ENCODE peak calls at places on chromosome 9, in nine cellular contexts. H is uterus, W is lung, S is upper lobe of left lung, B is fibroblast of lung, G is colonic mucosa, P is gastrocnemius medialis, M is AG04450, A is breast epithelium. C is an unnamed sample.

GRCh38 chr9:114396558-114397218 is 8.9 kb upstream of the AKNA start:
- DNase-seq in H (peak), B (peak), G (no peak), P (no peak), S (peak), M (peak), A (peak), W (peak), C (no peak)

GRCh38 chr9:95229230-95229933 is 88.1 kb downstream of the FANCC start:
- DNase-seq in A (no peak), S (no peak), M (no peak), W (no peak), G (no peak), P (no peak), B (no peak), H (no peak), C (no peak)

GRCh38 chr9:136512651-136513066 is 29.8 kb upstream of the SEC16A start:
- DNase-seq in S (no peak), G (peak), P (no peak), M (no peak), B (no peak), W (no peak), H (no peak), A (no peak), C (no peak)

GRCh38 chr9:35733109-35733541 is 659 bp downstream of the CREB3 start:
- DNase-seq in P (no peak), S (no peak), G (peak), A (no peak), M (no peak), H (no peak), W (peak), B (peak), C (no peak)

GRCh38 chr9:7172445-7173115 is 414.8 kb downstream of the KDM4C start:
- DNase-seq in B (peak), H (no peak), W (no peak), A (no peak), G (no peak), M (no peak), P (no peak), S (no peak), C (no peak)

GRCh38 chr9:136564379-136564988 is 18.6 kb upstream of the NOTCH1 start:
- DNase-seq in H (peak), A (peak), P (peak), M (no peak), B (peak), W (peak), G (peak), S (peak), C (no peak)

GRCh38 chr9:137053944-137054931 is at the start of gene ENTPD2:
- DNase-seq in H (no peak), A (peak), S (peak), G (peak), P (no peak), M (no peak), W (no peak), B (no peak), C (no peak)

GRCh38 chr9:95007470-95007869 is 281.0 kb downstream of the AOPEP start:
- DNase-seq in P (no peak), G (no peak), W (no peak), A (no peak), H (no peak), B (peak), M (no peak), S (no peak), C (no peak)

GRCh38 chr9:115606851-115607250 is 488.9 kb upstream of the TNC start:
- DNase-seq in G (no peak), M (no peak), W (no peak), P (no peak), S (no peak), A (no peak), H (no peak), B (no peak), C (no peak)

GRCh38 chr9:19471737-19472648 is 63.2 kb downstream of the ACER2 start:
- DNase-seq in H (peak), G (peak), S (peak), M (no peak), P (peak), W (peak), B (peak), A (peak), C (no peak)

GRCh38 chr9:4970970-4971641 is 14.0 kb upstream of the JAK2 start:
- DNase-seq in S (no peak), H (no peak), P (no peak), A (no peak), G (no peak), B (no peak), M (no peak), W (no peak), C (no peak)

GRCh38 chr9:91589101-91589553 is 165.5 kb upstream of the NFIL3 start:
- DNase-seq in B (peak), H (peak), S (no peak), A (peak), W (no peak), G (no peak), M (peak), P (peak), C (no peak)

GRCh38 chr9:105245720-105246161 is 1.3 kb downstream of the SLC44A1 start:
- DNase-seq in P (no peak), W (no peak), H (no peak), G (no peak), M (no peak), A (no peak), B (no peak), S (no peak), C (no peak)

GRCh38 chr9:105243935-105244273 is 547 bp upstream of the SLC44A1 start:
- DNase-seq in M (no peak), H (no peak), S (no peak), W (no peak), P (no peak), G (no peak), B (no peak), A (no peak), C (no peak)

GRCh38 chr9:105246656-105247162 is 2.3 kb downstream of the SLC44A1 start:
- DNase-seq in S (no peak), B (peak), P (no peak), A (no peak), W (no peak), M (no peak), G (no peak), H (no peak), C (no peak)

GRCh38 chr9:105244274-105244995 is at the start of gene SLC44A1:
- DNase-seq in H (peak), A (peak), M (peak), P (peak), G (peak), S (peak), B (peak), W (peak), C (peak)

GRCh38 chr9:105244996-105245719 is 707 bp downstream of the SLC44A1 start:
- DNase-seq in G (peak), M (no peak), B (peak), P (peak), H (peak), S (peak), A (peak), W (peak), C (peak)
- TF ChIP-seq CTCF in G (peak), M (no peak), B (no peak), P (no peak), H (no peak), S (peak), A (peak), W (no peak), C (no peak)

GRCh38 chr9:93244101-93244500 is 60.2 kb downstream of the WNK2 start:
- DNase-seq in A (no peak), S (no peak), M (no peak), B (no peak), P (no peak), G (no peak), H (no peak), W (no peak), C (no peak)

GRCh38 chr9:93246111-93246510 is 62.2 kb downstream of the WNK2 start:
- DNase-seq in G (no peak), M (no peak), B (no peak), S (no peak), P (no peak), H (no peak), A (no peak), W (no peak), C (no peak)

GRCh38 chr9:93246526-93246925 is 62.6 kb downstream of the WNK2 start:
- DNase-seq in G (no peak), B (no peak), P (no peak), H (no peak), M (no peak), S (no peak), A (no peak), W (no peak), C (no peak)

GRCh38 chr9:93245437-93245970 is 61.6 kb downstream of the WNK2 start:
- DNase-seq in B (no peak), W (no peak), G (no peak), A (no peak), M (no peak), P (peak), H (no peak), S (no peak), C (no peak)

GRCh38 chr9:93244510-93245436 is 60.8 kb downstream of the WNK2 start:
- DNase-seq in H (no peak), B (no peak), W (no peak), P (no peak), A (no peak), S (no peak), M (no peak), G (peak), C (no peak)
- H3K27ac ChIP-seq in H (no peak), B (no peak), W (no peak), P (no peak), A (no peak), S (no peak), M (no peak), G (no peak), C (no peak)

GRCh38 chr9:89378541-89378940 is 60.2 kb downstream of the SECISBP2 start:
- DNase-seq in B (no peak), H (no peak), G (no peak), S (no peak), P (no peak), W (no peak), M (no peak), A (no peak), C (no peak)

GRCh38 chr9:89376286-89376685 is 58.0 kb downstream of the SECISBP2 start:
- DNase-seq in M (no peak), H (no peak), A (no peak), B (no peak), P (no peak), W (no peak), S (no peak), G (no peak), C (no peak)

GRCh38 chr9:89379031-89379430 is 60.7 kb downstream of the SECISBP2 start:
- DNase-seq in B (no peak), A (no peak), S (no peak), H (no peak), M (no peak), P (no peak), W (no peak), G (no peak), C (no peak)

GRCh38 chr9:89376741-89377140 is 58.4 kb downstream of the SECISBP2 start:
- DNase-seq in W (no peak), M (no peak), A (no peak), G (no peak), P (no peak), B (no peak), S (no peak), H (no peak), C (no peak)

GRCh38 chr9:89377411-89377810 is 59.1 kb downstream of the SECISBP2 start:
- DNase-seq in M (no peak), H (no peak), G (no peak), W (no peak), P (no peak), A (no peak), B (no peak), S (no peak), C (no peak)
- H3K4me3 ChIP-seq in M (no peak), H (no peak), G (no peak), W (no peak), P (no peak), A (no peak), B (no peak), S (no peak), C (no peak)

GRCh38 chr9:20550326-20550725 is 72.0 kb downstream of the MLLT3 start:
- DNase-seq in M (no peak), H (no peak), W (no peak), A (no peak), S (no peak), G (no peak), B (no peak), P (no peak), C (no peak)

GRCh38 chr9:20551835-20552234 is 70.5 kb downstream of the MLLT3 start:
- DNase-seq in P (no peak), B (no peak), G (peak), H (no peak), M (no peak), W (no peak), S (no peak), A (no peak), C (no peak)

GRCh38 chr9:20551236-20551635 is 71.1 kb downstream of the MLLT3 start:
- DNase-seq in A (no peak), P (no peak), S (no peak), B (peak), M (no peak), G (no peak), H (no peak), W (no peak), C (no peak)

GRCh38 chr9:20553750-20554149 is 68.5 kb downstream of the MLLT3 start:
- DNase-seq in P (no peak), A (no peak), B (no peak), M (no peak), S (no peak), G (no peak), H (no peak), W (no peak), C (no peak)

DNA sequence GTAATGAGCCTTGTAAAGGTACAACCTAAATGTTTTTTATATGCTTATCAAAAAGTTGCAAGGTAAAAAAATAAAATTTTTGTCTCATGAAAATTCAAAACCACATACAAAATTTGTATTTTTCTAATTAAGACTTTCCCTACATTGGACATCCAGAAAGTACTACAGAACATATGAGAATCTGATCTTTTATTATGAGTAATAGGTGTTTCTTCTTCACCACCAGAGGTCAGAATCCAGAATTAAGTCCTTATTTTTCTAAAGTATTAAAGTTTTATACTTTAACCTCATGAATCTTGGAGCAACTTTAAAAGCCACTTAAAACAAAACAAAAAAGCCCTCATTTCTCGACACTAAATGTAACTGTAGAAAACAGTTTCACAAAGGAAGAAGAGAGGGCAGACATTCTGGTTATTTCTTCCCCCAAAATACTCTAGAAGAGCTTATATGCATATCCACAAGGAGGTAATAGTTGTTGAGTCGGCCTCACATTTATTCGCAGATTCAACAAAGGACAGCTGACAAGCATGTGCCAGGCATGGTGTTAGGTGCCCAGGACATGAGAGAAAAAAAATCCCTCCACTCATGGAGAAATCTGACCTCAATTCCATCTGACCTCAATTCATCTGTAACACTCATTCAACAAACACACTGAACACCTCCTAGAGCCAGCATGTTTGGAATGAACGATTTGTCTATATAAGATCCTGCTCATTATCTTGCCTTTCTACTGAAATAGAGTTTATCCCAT is 69.2 kb downstream of the MLLT3 start:
- DNase-seq in M (no peak), B (peak), W (no peak), A (no peak), S (no peak), P (no peak), G (no peak), H (no peak), C (no peak)
- TF ChIP-seq CTCF in M (peak), B (no peak), W (no peak), A (no peak), S (no peak), P (no peak), G (no peak), H (no peak), C (no peak)

GRCh38 chr9:98038958-98039357 is 17.6 kb upstream of the NANS start:
- DNase-seq in W (no peak), B (no peak), H (no peak), S (no peak), P (no peak), M (no peak), G (no peak), A (no peak), C (no peak)
- H3K27ac ChIP-seq in W (no peak), B (no peak), H (no peak), S (no peak), P (no peak), M (no peak), G (no peak), A (no peak), C (no peak)

DNA sequence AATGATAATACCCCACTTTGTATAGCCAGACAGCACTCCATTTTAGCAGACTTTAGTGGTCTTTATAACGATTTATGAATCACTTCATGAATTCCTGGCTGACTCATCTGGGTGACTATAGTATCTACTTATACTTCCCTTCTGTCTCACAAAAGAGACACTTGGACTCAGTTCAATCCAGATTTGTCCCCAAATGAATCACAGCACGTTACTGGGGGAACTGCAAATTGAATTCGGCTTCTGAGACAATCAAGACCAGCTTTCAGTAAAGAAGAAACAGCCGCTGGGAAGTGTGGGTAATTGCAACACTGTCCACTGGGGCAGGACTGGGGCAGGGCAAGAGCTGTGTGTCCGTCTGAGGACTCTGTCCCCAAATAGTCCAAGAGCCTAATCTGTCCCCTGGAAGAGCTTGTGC is 337.3 kb upstream of the RFX3 start:
- DNase-seq in A (no peak), W (no peak), M (no peak), G (no peak), H (peak), S (no peak), B (peak), P (peak), C (no peak)
- H3K4me3 ChIP-seq in A (no peak), W (no peak), M (no peak), G (no peak), H (no peak), S (no peak), B (peak), P (no peak), C (no peak)

GRCh38 chr9:88706193-88707112 is 171.5 kb downstream of the NXNL2 start:
- DNase-seq in W (peak), A (no peak), G (no peak), H (no peak), P (no peak), M (no peak), B (peak), S (peak), C (no peak)
- TF ChIP-seq CTCF in W (no peak), A (no peak), G (no peak), H (no peak), P (no peak), M (no peak), B (no peak), S (no peak), C (no peak)

DNA sequence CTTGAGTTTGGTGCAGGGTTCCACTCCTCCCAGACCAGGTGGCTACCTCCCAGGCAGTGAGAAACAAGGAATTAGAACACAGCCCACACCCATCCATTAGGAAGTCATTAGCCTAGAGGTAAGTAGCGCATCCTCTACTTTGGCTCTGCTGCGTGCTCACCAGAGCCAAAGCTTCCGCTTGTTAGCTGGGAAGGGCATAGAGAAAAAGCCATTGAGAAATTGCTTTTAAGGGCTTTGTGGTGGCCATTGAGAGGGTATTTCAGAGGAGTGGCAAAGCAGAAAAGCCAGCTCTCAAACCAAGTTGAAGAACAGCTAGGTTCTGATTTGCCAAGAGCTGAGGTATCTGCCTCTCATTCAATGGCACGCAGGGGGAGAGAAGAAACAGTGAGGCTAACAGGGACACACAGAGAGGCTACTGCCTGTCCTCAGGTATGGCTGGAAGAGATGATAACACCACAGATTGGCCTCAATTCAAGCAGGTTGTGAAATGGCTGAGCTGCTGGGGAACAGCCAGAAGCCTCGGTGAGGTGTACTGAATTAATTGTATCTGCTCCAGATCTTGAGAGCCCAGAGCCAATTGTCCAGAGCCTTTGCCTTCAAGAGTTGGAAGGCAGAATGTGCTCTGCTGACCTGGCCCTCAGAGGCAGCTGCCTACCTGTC is 119.4 kb downstream of the NTRK2 start:
- DNase-seq in W (peak), B (no peak), H (no peak), A (peak), S (peak), M (no peak), G (no peak), P (no peak), C (no peak)
- H3K27ac ChIP-seq in W (no peak), B (no peak), H (no peak), A (peak), S (no peak), M (no peak), G (no peak), P (no peak), C (no peak)

GRCh38 chr9:129109952-129110739 is 447 bp downstream of the CRAT start:
- DNase-seq in A (no peak), G (peak), W (peak), H (peak), M (no peak), P (peak), S (peak), B (no peak), C (peak)

GRCh38 chr9:129108805-129109370 is 1.7 kb downstream of the CRAT start:
- DNase-seq in A (peak), W (no peak), H (peak), B (no peak), M (no peak), P (peak), G (peak), S (no peak), C (no peak)

GRCh38 chr9:129110740-129111142 is at the start of gene CRAT:
- DNase-seq in H (peak), A (peak), M (peak), B (peak), W (peak), P (peak), G (peak), S (peak), C (peak)

GRCh38 chr9:129108083-129108804 is 2.3 kb downstream of the CRAT start:
- DNase-seq in A (no peak), H (no peak), B (no peak), P (no peak), W (no peak), S (no peak), G (no peak), M (no peak), C (no peak)

DNA sequence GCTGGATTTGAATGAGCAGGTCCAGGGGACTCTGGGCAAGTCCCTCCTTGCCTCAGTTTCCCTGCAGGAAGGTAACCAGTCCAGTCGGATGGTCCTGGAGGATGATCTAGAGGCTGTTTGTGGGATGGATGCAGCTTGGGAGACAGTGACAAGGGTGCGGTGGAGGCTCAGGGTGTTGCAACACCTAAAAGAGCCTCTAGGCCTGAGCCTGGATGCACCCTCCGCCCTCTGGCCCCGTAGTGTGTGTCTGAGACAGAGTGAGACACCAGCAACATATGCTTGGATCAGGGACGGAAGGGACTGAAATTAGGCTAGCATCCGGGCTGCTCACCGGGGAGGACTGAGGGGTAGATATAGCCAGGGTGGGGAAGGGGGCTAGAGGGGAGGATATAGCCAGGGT is 1.1 kb downstream of the CRAT start:
- DNase-seq in M (no peak), S (no peak), G (peak), P (peak), B (no peak), H (peak), W (no peak), A (no peak), C (no peak)
- H3K4me3 ChIP-seq in M (peak), S (peak), G (peak), P (peak), B (peak), H (no peak), W (no peak), A (peak), C (peak)